ENCODE peak calls at places on chromosomes 12 and 14, in seven cellular contexts. M, B, R, K, F, L and U are unnamed samples.

GRCh38 chr14:70821916-70822705 is 12.8 kb upstream of the MAP3K9 start:
- DNase-seq in R (peak; percentile 33), L (peak; percentile 75), K (no peak), F (peak; percentile 46), B (peak; percentile 53), M (peak; percentile 60), U (no peak)

GRCh38 chr14:101068293-101068957 is 164.9 kb upstream of the RTL1 start:
- DNase-seq in L (peak; percentile 39), F (no peak), K (no peak), B (no peak), R (no peak), M (peak; percentile 8), U (no peak)

GRCh38 chr12:54390668-54391551 is 6.4 kb upstream of the ZNF385A start:
- DNase-seq in K (no peak), F (peak; percentile 71), M (peak; percentile 85), B (no peak), L (no peak), R (no peak), U (peak; percentile 88)

GRCh38 chr12:56763753-56764657 is 881 bp downstream of the HSD17B6 start:
- DNase-seq in M (no peak), B (no peak), K (no peak), R (peak; percentile 65), F (no peak), L (no peak), U (no peak)

GRCh38 chr12:71306808-71307207 is 132.8 kb upstream of the LGR5 start:
- DNase-seq in F (no peak), K (no peak), L (no peak), R (no peak), M (no peak), B (no peak), U (no peak)

GRCh38 chr12:76764856-76765255 is 941 bp downstream of the ZDHHC17 start:
- DNase-seq in M (no peak), F (no peak), R (no peak), K (no peak), B (no peak), L (no peak), U (no peak)

GRCh38 chr12:126117502-126117901 is 1052.3 kb downstream of the AACS start:
- DNase-seq in R (no peak), B (no peak), M (no peak), K (no peak), F (no peak), L (no peak), U (no peak)

GRCh38 chr12:6899837-6900519 is 4.6 kb upstream of the LRRC23 start:
- DNase-seq in L (peak; percentile 80), R (no peak), B (peak; percentile 83), F (no peak), K (no peak), M (peak; percentile 56), U (no peak)

GRCh38 chr12:53733051-53733812 is 6.0 kb upstream of the CALCOCO1 start:
- DNase-seq in K (no peak), L (no peak), R (peak; percentile 71), B (no peak), M (no peak), F (no peak), U (no peak)

GRCh38 chr14:70600382-70601157 is at the start of gene MED6:
- DNase-seq in L (peak; percentile 96), K (peak; percentile 48), R (peak; percentile 86), B (peak; percentile 96), F (peak; percentile 90), M (peak; percentile 89), U (peak; percentile 49)

GRCh38 chr12:9872116-9872515 is 3.0 kb upstream of the CLEC2B start:
- DNase-seq in L (no peak), M (no peak), F (no peak), R (no peak), B (no peak), K (no peak), U (no peak)

GRCh38 chr12:64983771-64984170 is 137.3 kb downstream of the WIF1 start:
- DNase-seq in M (no peak), B (no peak), K (no peak), L (no peak), R (no peak), F (no peak), U (no peak)

GRCh38 chr12:19739195-19739776 is 300.0 kb downstream of the AEBP2 start:
- DNase-seq in F (peak; percentile 50), B (peak; percentile 61), K (no peak), L (no peak), M (no peak), R (peak; percentile 48), U (peak; percentile 25)

GRCh38 chr12:46825526-46826414 is at the start of gene SLC38A4:
- DNase-seq in M (peak; percentile 68), K (no peak), F (peak; percentile 31), B (no peak), R (peak; percentile 46), L (no peak), U (no peak)
- TF ChIP-seq CTCF in M (no peak), K (peak; percentile 40), F (no peak), B (no peak), R (peak; percentile 46), L (no peak), U (no peak)

DNA sequence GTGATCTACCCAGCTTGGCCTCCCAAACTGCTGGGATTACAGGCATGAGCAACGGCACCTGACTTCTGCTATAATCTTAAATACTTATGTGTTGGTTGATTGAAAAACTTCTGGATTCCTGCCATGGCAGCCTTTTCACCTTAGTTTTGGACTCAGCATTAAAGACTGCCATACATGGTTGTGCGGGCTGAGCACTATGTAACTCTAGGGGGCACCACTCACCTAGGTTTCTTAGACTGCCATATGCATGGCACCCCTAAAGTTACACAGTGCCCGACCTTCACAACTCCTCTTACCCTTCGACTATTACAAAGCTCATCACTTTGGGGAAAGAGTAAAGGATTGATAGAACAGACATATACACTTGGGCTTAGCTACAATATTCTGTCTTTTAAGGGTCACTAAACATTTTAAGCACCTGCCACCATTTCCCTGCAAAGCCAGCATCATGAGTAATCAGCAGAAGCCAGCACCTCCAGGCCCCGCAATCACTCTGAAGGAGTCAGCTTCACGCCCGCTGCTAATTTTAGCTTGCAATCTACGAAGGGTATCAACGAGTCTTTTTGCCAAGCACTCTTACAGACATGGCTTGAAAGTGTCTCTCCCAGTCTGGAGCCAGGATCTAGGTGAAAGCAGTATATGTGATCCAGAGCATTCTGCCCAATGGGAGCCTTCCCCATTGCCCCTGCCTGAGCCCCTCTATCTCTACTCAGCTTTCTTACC is 59.8 kb downstream of the SUDS3 start:
- DNase-seq in F (peak; percentile 8), B (peak; percentile 10), K (no peak), L (no peak), M (peak; percentile 65), R (peak; percentile 11), U (no peak)
- TF ChIP-seq CTCF in F (peak; percentile 19), B (peak; percentile 50), K (peak; percentile 61), L (peak; percentile 9), M (peak; percentile 60), R (peak; percentile 74), U (peak; percentile 53)

GRCh38 chr14:94021001-94021400 is 5.1 kb upstream of the OTUB2 start:
- DNase-seq in F (no peak), M (no peak), B (no peak), K (no peak), L (no peak), R (peak; percentile 21), U (no peak)
- TF ChIP-seq CTCF in F (no peak), M (no peak), B (no peak), K (no peak), L (no peak), R (no peak), U (no peak)

DNA sequence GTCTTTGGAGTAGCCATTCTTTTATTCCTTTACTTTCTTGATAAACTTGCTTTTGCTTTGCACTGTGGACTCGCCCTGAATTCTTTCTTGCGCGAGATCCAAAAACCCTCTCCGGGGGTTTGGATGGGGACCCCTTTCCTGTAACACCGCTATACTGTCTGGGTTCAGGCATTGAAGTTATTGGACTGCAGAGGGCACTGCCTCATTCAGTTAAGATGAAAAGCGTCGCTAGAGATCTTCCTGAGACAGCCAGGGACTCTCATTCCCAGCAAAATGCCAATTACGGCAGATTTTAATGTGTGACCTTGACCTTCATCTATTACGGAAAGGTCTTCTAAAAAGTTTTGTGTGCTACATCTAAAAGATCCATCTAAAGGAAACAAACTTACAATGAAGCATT is 17.3 kb upstream of the RIMKLB start:
- DNase-seq in R (no peak), K (no peak), L (no peak), M (no peak), F (no peak), B (no peak), U (no peak)
- TF ChIP-seq CTCF in R (peak; percentile 31), K (no peak), L (no peak), M (no peak), F (no peak), B (no peak), U (no peak)

GRCh38 chr12:41101821-41102220 is 86.3 kb upstream of the PDZRN4 start:
- DNase-seq in M (no peak), R (no peak), K (no peak), B (no peak), F (no peak), L (no peak), U (no peak)
- TF ChIP-seq CTCF in M (no peak), R (no peak), K (no peak), B (no peak), F (no peak), L (no peak), U (no peak)

GRCh38 chr14:54001189-54001878 is 44.7 kb upstream of the BMP4 start:
- DNase-seq in F (no peak), B (no peak), L (no peak), R (no peak), M (peak; percentile 43), K (no peak), U (no peak)
- TF ChIP-seq CTCF in F (no peak), B (no peak), L (no peak), R (no peak), M (no peak), K (peak; percentile 5), U (peak; percentile 5)

GRCh38 chr14:97295108-97295710 is 498.0 kb downstream of the VRK1 start:
- DNase-seq in R (no peak), K (no peak), M (no peak), F (no peak), L (no peak), B (no peak), U (no peak)

GRCh38 chr14:97298775-97299174 is 501.6 kb downstream of the VRK1 start:
- DNase-seq in R (no peak), B (no peak), F (no peak), M (no peak), L (no peak), K (no peak), U (no peak)

GRCh38 chr14:97301931-97302559 is 504.9 kb downstream of the VRK1 start:
- DNase-seq in K (no peak), F (no peak), L (no peak), M (no peak), B (no peak), R (no peak), U (no peak)

GRCh38 chr14:97299661-97300060 is 502.5 kb downstream of the VRK1 start:
- DNase-seq in K (no peak), F (no peak), M (peak; percentile 43), L (no peak), B (no peak), R (no peak), U (no peak)

GRCh38 chr14:97298331-97298730 is 501.1 kb downstream of the VRK1 start:
- DNase-seq in M (peak; percentile 73), F (peak; percentile 47), K (no peak), L (no peak), B (no peak), R (no peak), U (no peak)
- TF ChIP-seq CTCF in M (peak; percentile 67), F (peak; percentile 65), K (no peak), L (no peak), B (no peak), R (no peak), U (peak; percentile 19)